ENCODE peak calls at places on chromosomes 7 and 10, in eight cellular contexts. Q, M, W, P, E, G, R and H are unnamed samples.

GRCh38 chr7:141550694-141551079 is 523 bp upstream of the AGK start:
- DNase-seq in Q (peak; percentile 12), M (peak; percentile 6), W (no peak), P (no peak), E (no peak), G (no peak), R (peak; percentile 51), H (no peak)

GRCh38 chr7:137316643-137317042 is 26.9 kb downstream of the PTN start:
- DNase-seq in Q (no peak), M (no peak), W (no peak), P (no peak), E (no peak), G (no peak), R (no peak), H (no peak)

GRCh38 chr10:87650838-87651237 is 8.8 kb upstream of the PAPSS2 start:
- DNase-seq in Q (no peak), M (no peak), W (no peak), P (no peak), E (no peak), G (no peak), R (no peak), H (no peak)

GRCh38 chr10:72043016-72043834 is 45.1 kb downstream of the SPOCK2 start:
- DNase-seq in Q (no peak), M (no peak), W (no peak), P (no peak), E (no peak), G (no peak), R (no peak), H (no peak)

GRCh38 chr10:73577788-73578187 is 13.4 kb downstream of the USP54 start:
- DNase-seq in Q (no peak), M (peak; percentile 60), W (no peak), P (peak; percentile 95), E (no peak), G (no peak), R (no peak), H (no peak)

GRCh38 chr7:159064816-159065130 is 79.9 kb downstream of the VIPR2 start:
- DNase-seq in Q (no peak), M (no peak), W (no peak), P (no peak), E (no peak), G (no peak), R (peak; percentile 38), H (no peak)

GRCh38 chr10:73998623-73999622 is 1.0 kb downstream of the VCL start:
- DNase-seq in Q (peak; percentile 25), M (peak; percentile 88), W (no peak), P (peak; percentile 90), E (peak; percentile 71), G (no peak), R (peak; percentile 82), H (peak; percentile 77)

GRCh38 chr10:48455055-48455391 is 148.5 kb downstream of the MAPK8 start:
- DNase-seq in Q (no peak), M (no peak), W (no peak), P (no peak), E (no peak), G (no peak), R (peak; percentile 38), H (no peak)

GRCh38 chr7:41448104-41448503 is 254.8 kb downstream of the INHBA start:
- DNase-seq in Q (no peak), M (no peak), W (no peak), P (no peak), E (no peak), G (no peak), R (no peak), H (no peak)

GRCh38 chr7:100693312-100694195 is 496 bp downstream of the GIGYF1 start:
- DNase-seq in Q (no peak), M (peak; percentile 40), W (no peak), P (peak; percentile 69), E (peak; percentile 47), G (no peak), R (no peak), H (no peak)

GRCh38 chr10:51260376-51260775 is 186.1 kb downstream of the PRKG1 start:
- DNase-seq in Q (no peak), M (no peak), W (no peak), P (no peak), E (no peak), G (no peak), R (no peak), H (no peak)

GRCh38 chr7:1992554-1992953 is 240.2 kb downstream of the MAD1L1 start:
- DNase-seq in Q (no peak), M (no peak), W (no peak), P (no peak), E (no peak), G (no peak), R (no peak), H (no peak)

GRCh38 chr10:80805343-80806020 is 267.8 kb downstream of the SH2D4B start:
- DNase-seq in Q (no peak), M (no peak), W (no peak), P (no peak), E (no peak), G (no peak), R (no peak), H (no peak)

GRCh38 chr10:48419714-48420113 is 113.2 kb downstream of the MAPK8 start:
- DNase-seq in Q (no peak), M (no peak), W (no peak), P (no peak), E (no peak), G (no peak), R (no peak), H (no peak)

GRCh38 chr7:30869794-30870491 is 41.7 kb upstream of the AQP1 start:
- DNase-seq in Q (no peak), M (no peak), W (no peak), P (no peak), E (no peak), G (no peak), R (no peak), H (no peak)

GRCh38 chr10:5812283-5813090 is 747 bp downstream of the GDI2 start:
- DNase-seq in Q (peak; percentile 53), M (peak; percentile 63), W (peak; percentile 18), P (peak; percentile 78), E (peak; percentile 53), G (peak; percentile 2), R (peak; percentile 74), H (no peak)

GRCh38 chr7:143362126-143362961 is at the start of gene FAM131B:
- DNase-seq in Q (peak; percentile 42), M (no peak), W (no peak), P (peak; percentile 67), E (no peak), G (no peak), R (peak; percentile 62), H (no peak)

GRCh38 chr7:67364441-67365017 is 367.9 kb downstream of the TYW1 start:
- DNase-seq in Q (no peak), M (no peak), W (no peak), P (no peak), E (no peak), G (no peak), R (peak; percentile 50), H (no peak)

GRCh38 chr10:103822052-103822716 is 33.2 kb downstream of the SH3PXD2A start:
- DNase-seq in Q (no peak), M (no peak), W (no peak), P (no peak), E (no peak), G (no peak), R (no peak), H (no peak)

GRCh38 chr7:139613971-139614411 is 90.5 kb downstream of the CLEC2L start:
- DNase-seq in Q (no peak), M (no peak), W (no peak), P (no peak), E (no peak), G (peak; percentile 22), R (no peak), H (no peak)

GRCh38 chr10:103193820-103194529 is 903 bp upstream of the NT5C2 start:
- DNase-seq in Q (no peak), M (no peak), W (no peak), P (no peak), E (peak; percentile 72), G (no peak), R (no peak), H (no peak)

GRCh38 chr10:117653170-117653515 is 110.6 kb downstream of the EMX2 start:
- DNase-seq in Q (peak; percentile 55), M (peak; percentile 81), W (peak; percentile 53), P (no peak), E (no peak), G (no peak), R (no peak), H (peak; percentile 87)

GRCh38 chr10:92689663-92690210 is at the start of gene HHEX:
- DNase-seq in Q (peak; percentile 23), M (peak; percentile 67), W (no peak), P (peak; percentile 77), E (peak; percentile 83), G (no peak), R (peak; percentile 64), H (no peak)

GRCh38 chr7:3436746-3437145 is 135.7 kb downstream of the SDK1 start:
- DNase-seq in Q (no peak), M (no peak), W (no peak), P (no peak), E (no peak), G (no peak), R (no peak), H (peak; percentile 45)

GRCh38 chr10:30013684-30014246 is 45.6 kb downstream of the JCAD start:
- DNase-seq in Q (no peak), M (no peak), W (no peak), P (peak; percentile 87), E (no peak), G (no peak), R (no peak), H (no peak)

GRCh38 chr10:105063796-105064195 is 422.7 kb downstream of the SORCS3 start:
- DNase-seq in Q (peak; percentile 52), M (peak; percentile 65), W (peak; percentile 35), P (no peak), E (peak; percentile 0), G (peak; percentile 21), R (peak; percentile 72), H (no peak)

GRCh38 chr7:70271617-70272081 is 673.4 kb downstream of the AUTS2 start:
- DNase-seq in Q (no peak), M (no peak), W (no peak), P (no peak), E (no peak), G (peak; percentile 76), R (no peak), H (no peak)

GRCh38 chr7:51141451-51141971 is 175.1 kb downstream of the COBL start:
- DNase-seq in Q (peak; percentile 18), M (peak; percentile 65), W (no peak), P (no peak), E (peak; percentile 5), G (peak; percentile 20), R (no peak), H (no peak)

GRCh38 chr10:71756441-71757191 is 16.7 kb downstream of the VSIR start:
- DNase-seq in Q (no peak), M (no peak), W (peak; percentile 40), P (no peak), E (no peak), G (no peak), R (no peak), H (no peak)

GRCh38 chr10:103512591-103513382 is 19.3 kb downstream of the NEURL1 start:
- DNase-seq in Q (no peak), M (peak; percentile 84), W (no peak), P (no peak), E (no peak), G (no peak), R (no peak), H (no peak)

GRCh38 chr7:114414151-114415053 is at the start of gene FOXP2:
- DNase-seq in Q (no peak), M (no peak), W (no peak), P (no peak), E (no peak), G (peak; percentile 88), R (no peak), H (no peak)

GRCh38 chr7:98396768-98397167 is 4.1 kb downstream of the BAIAP2L1 start:
- DNase-seq in Q (no peak), M (no peak), W (no peak), P (no peak), E (no peak), G (peak; percentile 90), R (no peak), H (no peak)